ENCODE peak calls at places on chromosomes 16 and 17, in eight cellular contexts. One of them, this sample, is unnamed.

GRCh38 chr16:361872-362701 is 8.3 kb downstream of the MRPL28 start:
- DNase-seq in cardiac fibroblast: peak; percentile 79
- DNase-seq in fibroblast of lung: peak; percentile 63
- DNase-seq in GM12865: peak; percentile 89
- DNase-seq in upper lobe of right lung: peak; percentile 89
- DNase-seq in OCI-LY7: peak; percentile 83
- DNase-seq in adrenal gland: peak; percentile 76
- DNase-seq in psoas muscle: peak; percentile 70
- DNase-seq in this sample: peak; percentile 63

GRCh38 chr17:19671433-19671832 is 22.9 kb downstream of the ALDH3A2 start:
- DNase-seq in cardiac fibroblast: no peak
- DNase-seq in fibroblast of lung: no peak
- DNase-seq in GM12865: no peak
- DNase-seq in upper lobe of right lung: no peak
- DNase-seq in OCI-LY7: no peak
- DNase-seq in adrenal gland: no peak
- DNase-seq in psoas muscle: no peak
- DNase-seq in this sample: no peak

GRCh38 chr17:27543464-27543856 is 87.2 kb downstream of the KSR1 start:
- DNase-seq in cardiac fibroblast: no peak
- DNase-seq in fibroblast of lung: no peak
- DNase-seq in GM12865: no peak
- DNase-seq in upper lobe of right lung: no peak
- DNase-seq in OCI-LY7: no peak
- DNase-seq in adrenal gland: no peak
- DNase-seq in psoas muscle: no peak
- DNase-seq in this sample: no peak

GRCh38 chr17:75504347-75505151 is 10.8 kb downstream of the CASKIN2 start:
- DNase-seq in cardiac fibroblast: no peak
- DNase-seq in fibroblast of lung: no peak
- DNase-seq in GM12865: peak; percentile 57
- DNase-seq in upper lobe of right lung: peak; percentile 70
- DNase-seq in OCI-LY7: peak; percentile 70
- DNase-seq in adrenal gland: no peak
- DNase-seq in psoas muscle: no peak
- DNase-seq in this sample: no peak

GRCh38 chr16:53822936-53823529 is 119.1 kb downstream of the FTO start:
- DNase-seq in cardiac fibroblast: peak; percentile 76
- DNase-seq in fibroblast of lung: peak; percentile 63
- DNase-seq in GM12865: peak; percentile 61
- DNase-seq in upper lobe of right lung: no peak
- DNase-seq in OCI-LY7: peak; percentile 1
- DNase-seq in adrenal gland: no peak
- DNase-seq in psoas muscle: no peak
- DNase-seq in this sample: no peak

GRCh38 chr17:41521574-41522261 is 3.0 kb upstream of the KRT15 start:
- DNase-seq in cardiac fibroblast: peak; percentile 90
- DNase-seq in fibroblast of lung: peak; percentile 92
- DNase-seq in GM12865: no peak
- DNase-seq in upper lobe of right lung: peak; percentile 90
- DNase-seq in OCI-LY7: no peak
- DNase-seq in adrenal gland: no peak
- DNase-seq in psoas muscle: no peak
- DNase-seq in this sample: no peak

GRCh38 chr16:70578035-70578434 is 54.4 kb downstream of the SF3B3 start:
- DNase-seq in cardiac fibroblast: no peak
- DNase-seq in fibroblast of lung: no peak
- DNase-seq in GM12865: no peak
- DNase-seq in upper lobe of right lung: no peak
- DNase-seq in OCI-LY7: no peak
- DNase-seq in adrenal gland: no peak
- DNase-seq in psoas muscle: no peak
- DNase-seq in this sample: no peak

GRCh38 chr17:64216030-64216384 is 47.1 kb downstream of the TEX2 start:
- DNase-seq in cardiac fibroblast: peak; percentile 60
- DNase-seq in fibroblast of lung: peak; percentile 75
- DNase-seq in GM12865: no peak
- DNase-seq in upper lobe of right lung: no peak
- DNase-seq in OCI-LY7: no peak
- DNase-seq in adrenal gland: no peak
- DNase-seq in psoas muscle: no peak
- DNase-seq in this sample: no peak

GRCh38 chr16:57374067-57374534 is 1.8 kb downstream of the CX3CL1 start:
- DNase-seq in cardiac fibroblast: peak; percentile 16
- DNase-seq in fibroblast of lung: peak; percentile 85
- DNase-seq in GM12865: no peak
- DNase-seq in upper lobe of right lung: no peak
- DNase-seq in OCI-LY7: no peak
- DNase-seq in adrenal gland: no peak
- DNase-seq in psoas muscle: no peak
- DNase-seq in this sample: no peak

GRCh38 chr17:28967240-28968135 is 16.2 kb upstream of the PHF12 start:
- DNase-seq in cardiac fibroblast: no peak
- DNase-seq in fibroblast of lung: peak; percentile 35
- DNase-seq in GM12865: peak; percentile 42
- DNase-seq in upper lobe of right lung: no peak
- DNase-seq in OCI-LY7: peak; percentile 46
- DNase-seq in adrenal gland: no peak
- DNase-seq in psoas muscle: no peak
- DNase-seq in this sample: no peak

GRCh38 chr16:81485824-81486554 is 41.4 kb downstream of the CMIP start:
- DNase-seq in cardiac fibroblast: peak; percentile 36
- DNase-seq in fibroblast of lung: peak; percentile 59
- DNase-seq in GM12865: no peak
- DNase-seq in upper lobe of right lung: no peak
- DNase-seq in OCI-LY7: no peak
- DNase-seq in adrenal gland: peak; percentile 77
- DNase-seq in psoas muscle: peak; percentile 44
- DNase-seq in this sample: no peak

GRCh38 chr17:81717049-81717765 is 5.1 kb downstream of the SLC25A10 start:
- DNase-seq in cardiac fibroblast: no peak
- DNase-seq in fibroblast of lung: no peak
- DNase-seq in GM12865: no peak
- DNase-seq in upper lobe of right lung: peak; percentile 61
- DNase-seq in OCI-LY7: no peak
- DNase-seq in adrenal gland: no peak
- DNase-seq in psoas muscle: no peak
- DNase-seq in this sample: no peak

GRCh38 chr17:9956474-9957131 is 51.5 kb upstream of the RCVRN start:
- DNase-seq in cardiac fibroblast: no peak
- DNase-seq in fibroblast of lung: no peak
- DNase-seq in GM12865: no peak
- DNase-seq in upper lobe of right lung: no peak
- DNase-seq in OCI-LY7: no peak
- DNase-seq in adrenal gland: no peak
- DNase-seq in psoas muscle: no peak
- DNase-seq in this sample: no peak

GRCh38 chr17:9957244-9957643 is 52.2 kb upstream of the RCVRN start:
- DNase-seq in cardiac fibroblast: no peak
- DNase-seq in fibroblast of lung: no peak
- DNase-seq in GM12865: no peak
- DNase-seq in upper lobe of right lung: peak; percentile 29
- DNase-seq in OCI-LY7: no peak
- DNase-seq in adrenal gland: no peak
- DNase-seq in psoas muscle: no peak
- DNase-seq in this sample: no peak

GRCh38 chr17:9958586-9959281 is 53.7 kb upstream of the RCVRN start:
- DNase-seq in cardiac fibroblast: no peak
- DNase-seq in fibroblast of lung: no peak
- DNase-seq in GM12865: no peak
- DNase-seq in upper lobe of right lung: peak; percentile 40
- DNase-seq in OCI-LY7: no peak
- DNase-seq in adrenal gland: no peak
- DNase-seq in psoas muscle: no peak
- DNase-seq in this sample: no peak

DNA sequence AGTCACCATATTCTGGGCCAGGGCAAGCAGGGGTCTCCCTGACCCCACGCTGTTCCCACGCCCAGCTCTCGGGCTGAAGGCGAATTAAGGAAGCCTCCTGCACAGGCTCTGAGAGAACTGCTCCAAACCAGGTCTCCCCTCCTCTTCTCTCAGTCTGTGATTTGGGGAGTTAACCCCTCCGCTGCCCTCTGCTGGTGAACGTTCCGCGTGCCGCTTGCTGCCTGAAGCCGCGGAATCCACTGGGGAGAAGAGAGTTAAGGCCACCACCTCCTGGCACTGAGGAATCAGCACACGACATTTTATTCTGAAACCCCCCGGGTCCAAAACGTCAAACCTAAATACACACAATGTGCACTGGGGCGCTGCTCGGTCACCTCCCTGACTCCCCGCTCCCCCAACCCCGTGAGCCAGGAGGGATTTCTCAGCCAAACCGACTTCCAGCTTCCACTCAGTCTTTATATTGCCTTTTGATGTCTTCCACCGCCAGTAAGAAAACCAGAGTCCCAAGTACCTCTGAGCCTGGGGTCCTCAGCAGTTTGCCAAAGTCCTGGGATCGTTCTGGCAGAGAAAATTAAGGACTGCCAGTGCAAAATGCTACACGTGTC is 54.4 kb upstream of the RCVRN start:
- DNase-seq in cardiac fibroblast: peak; percentile 20
- DNase-seq in fibroblast of lung: peak; percentile 23
- DNase-seq in GM12865: peak; percentile 65
- DNase-seq in upper lobe of right lung: peak; percentile 61
- DNase-seq in OCI-LY7: peak; percentile 25
- DNase-seq in adrenal gland: no peak
- DNase-seq in psoas muscle: peak; percentile 42
- DNase-seq in this sample: no peak
- TF ChIP-seq CTCF in cardiac fibroblast: peak; percentile 41
- TF ChIP-seq CTCF in fibroblast of lung: peak; percentile 85
- TF ChIP-seq CTCF in GM12865: peak; percentile 69
- TF ChIP-seq CTCF in upper lobe of right lung: peak; percentile 31
- TF ChIP-seq CTCF in OCI-LY7: peak; percentile 70
- TF ChIP-seq CTCF in adrenal gland: peak; percentile 28
- TF ChIP-seq CTCF in psoas muscle: peak; percentile 11
- TF ChIP-seq CTCF in this sample: peak; percentile 59

GRCh38 chr16:58678716-58679115 is 5.9 kb downstream of the SLC38A7 start:
- DNase-seq in cardiac fibroblast: peak; percentile 42
- DNase-seq in fibroblast of lung: no peak
- DNase-seq in GM12865: peak; percentile 17
- DNase-seq in upper lobe of right lung: no peak
- DNase-seq in OCI-LY7: peak; percentile 33
- DNase-seq in adrenal gland: peak; percentile 71
- DNase-seq in psoas muscle: peak; percentile 39
- DNase-seq in this sample: peak; percentile 37
- TF ChIP-seq CTCF in cardiac fibroblast: peak; percentile 16
- TF ChIP-seq CTCF in fibroblast of lung: peak; percentile 22
- TF ChIP-seq CTCF in GM12865: peak; percentile 15
- TF ChIP-seq CTCF in upper lobe of right lung: no peak
- TF ChIP-seq CTCF in OCI-LY7: peak; percentile 36
- TF ChIP-seq CTCF in adrenal gland: peak; percentile 64
- TF ChIP-seq CTCF in psoas muscle: peak; percentile 41
- TF ChIP-seq CTCF in this sample: peak; percentile 57

DNA sequence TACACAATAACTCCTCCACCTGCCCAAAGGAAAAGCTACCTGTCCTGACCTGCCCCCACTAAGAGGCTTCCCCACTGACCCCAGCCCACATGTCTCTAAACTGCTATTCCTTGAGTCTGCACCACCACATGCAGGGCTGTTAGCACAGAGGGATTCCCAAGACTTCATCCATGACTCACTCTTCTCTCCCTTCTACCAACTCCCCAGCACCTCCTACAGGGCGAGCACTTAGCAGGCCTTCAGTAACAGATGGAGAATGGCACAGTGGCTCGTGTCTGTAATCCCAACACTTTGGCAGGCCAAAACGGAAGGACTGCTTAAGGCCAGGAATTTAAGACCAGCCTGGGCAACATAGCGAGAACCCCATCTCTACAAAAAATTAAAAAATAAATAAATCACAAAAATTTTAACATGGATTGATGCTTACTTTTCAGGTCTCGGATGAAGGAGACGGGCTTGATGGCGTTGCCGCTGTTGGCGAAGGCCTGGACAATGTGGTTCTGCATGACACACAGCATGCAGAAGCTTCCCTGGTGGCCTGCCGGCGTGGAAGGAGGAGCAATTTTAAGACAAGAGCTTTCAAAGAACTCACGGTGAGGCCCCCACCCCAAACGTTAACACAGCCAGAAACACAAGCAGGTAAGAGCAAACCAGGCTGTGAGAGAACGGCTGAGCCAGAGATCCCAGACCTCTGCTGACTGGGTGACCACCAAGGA is 12.0 kb downstream of the USP36 start:
- DNase-seq in cardiac fibroblast: peak; percentile 70
- DNase-seq in fibroblast of lung: peak; percentile 56
- DNase-seq in GM12865: no peak
- DNase-seq in upper lobe of right lung: no peak
- DNase-seq in OCI-LY7: no peak
- DNase-seq in adrenal gland: no peak
- DNase-seq in psoas muscle: no peak
- DNase-seq in this sample: no peak
- TF ChIP-seq CTCF in cardiac fibroblast: peak; percentile 70
- TF ChIP-seq CTCF in fibroblast of lung: peak; percentile 58
- TF ChIP-seq CTCF in GM12865: no peak
- TF ChIP-seq CTCF in upper lobe of right lung: no peak
- TF ChIP-seq CTCF in OCI-LY7: peak; percentile 44
- TF ChIP-seq CTCF in adrenal gland: peak; percentile 12
- TF ChIP-seq CTCF in psoas muscle: no peak
- TF ChIP-seq CTCF in this sample: no peak

DNA sequence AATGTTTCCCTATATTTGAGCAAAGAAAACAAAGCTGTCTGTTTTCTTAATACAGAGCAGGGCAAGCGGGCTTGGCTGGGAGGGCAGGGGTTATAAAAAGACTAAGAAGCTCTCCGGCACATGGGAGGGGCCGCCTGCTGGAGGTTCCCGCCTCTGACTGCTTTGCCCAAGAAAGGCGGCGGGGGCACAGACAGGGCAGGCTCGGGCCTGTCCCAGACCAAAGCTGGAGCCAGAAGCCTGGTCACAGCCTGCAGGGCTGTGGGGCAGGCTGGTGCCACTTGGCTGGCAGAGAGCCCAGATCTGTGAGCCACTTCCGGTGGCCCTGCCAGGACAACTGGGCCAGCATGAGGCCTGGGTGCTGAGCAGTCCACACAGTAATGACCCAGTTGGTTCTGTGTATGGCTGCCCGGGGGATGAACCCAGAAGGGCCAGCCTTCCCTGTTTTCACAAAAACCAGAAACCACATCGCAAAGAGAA is 89.4 kb downstream of the LITAF start:
- DNase-seq in cardiac fibroblast: peak; percentile 63
- DNase-seq in fibroblast of lung: peak; percentile 62
- DNase-seq in GM12865: peak; percentile 56
- DNase-seq in upper lobe of right lung: peak; percentile 93
- DNase-seq in OCI-LY7: no peak
- DNase-seq in adrenal gland: peak; percentile 93
- DNase-seq in psoas muscle: peak; percentile 92
- DNase-seq in this sample: peak; percentile 89
- TF ChIP-seq CTCF in cardiac fibroblast: peak; percentile 18
- TF ChIP-seq CTCF in fibroblast of lung: peak; percentile 7
- TF ChIP-seq CTCF in GM12865: no peak
- TF ChIP-seq CTCF in upper lobe of right lung: no peak
- TF ChIP-seq CTCF in OCI-LY7: no peak
- TF ChIP-seq CTCF in adrenal gland: peak; percentile 32
- TF ChIP-seq CTCF in psoas muscle: no peak
- TF ChIP-seq CTCF in this sample: peak; percentile 28

GRCh38 chr16:84828322-84828721 is 8.5 kb downstream of the CRISPLD2 start:
- DNase-seq in cardiac fibroblast: no peak
- DNase-seq in fibroblast of lung: no peak
- DNase-seq in GM12865: no peak
- DNase-seq in upper lobe of right lung: no peak
- DNase-seq in OCI-LY7: no peak
- DNase-seq in adrenal gland: no peak
- DNase-seq in psoas muscle: no peak
- DNase-seq in this sample: no peak
- TF ChIP-seq CTCF in cardiac fibroblast: no peak
- TF ChIP-seq CTCF in fibroblast of lung: no peak
- TF ChIP-seq CTCF in GM12865: no peak
- TF ChIP-seq CTCF in upper lobe of right lung: no peak
- TF ChIP-seq CTCF in OCI-LY7: no peak
- TF ChIP-seq CTCF in adrenal gland: no peak
- TF ChIP-seq CTCF in psoas muscle: no peak
- TF ChIP-seq CTCF in this sample: no peak